ENCODE peak calls at places on chromosomes 4 and X, in eight cellular contexts. Y is fibroblast of lung, D is stomach, V is ovary, O is breast epithelium, H is uterus, Z is K562, G is mammary epithelial cell. L is an unnamed sample.
A peak's percentile ranks its signal among the peaks of the same experiment; 100 is the strongest.

GRCh38 chrX:41335590-41336331 is 1.8 kb downstream of the DDX3X start:
- DNase-seq in Z (no peak), G (peak; percentile 29), H (no peak), D (no peak), O (no peak), Y (peak; percentile 68), V (no peak), L (no peak)

GRCh38 chrX:37677765-37678164 is 7.8 kb upstream of the XK start:
- DNase-seq in Y (no peak), H (no peak), Z (no peak), D (no peak), O (no peak), V (no peak), G (no peak), L (no peak)

GRCh38 chr4:190020790-190021717 is 6.0 kb downstream of the FRG2 start:
- DNase-seq in H (no peak), G (peak; percentile 58), V (no peak), Y (peak; percentile 14), O (peak; percentile 32), D (peak; percentile 51), Z (peak; percentile 51), L (no peak)

GRCh38 chr4:88613417-88613875 is 21.2 kb downstream of the HERC3 start:
- DNase-seq in O (no peak), V (no peak), Z (no peak), G (no peak), Y (peak; percentile 18), H (no peak), D (no peak), L (no peak)

GRCh38 chr4:19155568-19155967 is 1096.1 kb upstream of the SLIT2 start:
- DNase-seq in H (no peak), Z (no peak), G (no peak), D (no peak), Y (no peak), V (no peak), O (no peak), L (no peak)

GRCh38 chrX:47958943-47959342 is 44.8 kb downstream of the ZNF182 start:
- DNase-seq in H (no peak), O (no peak), Y (no peak), Z (peak; percentile 11), V (no peak), D (no peak), G (no peak), L (peak; percentile 4)

GRCh38 chr4:177479063-177479462 is 36.8 kb upstream of the AGA start:
- DNase-seq in O (no peak), D (no peak), Y (no peak), H (no peak), V (no peak), G (no peak), Z (no peak), L (no peak)

GRCh38 chr4:94577136-94577535 is 125.4 kb downstream of the PDLIM5 start:
- DNase-seq in D (no peak), H (peak; percentile 69), Y (peak; percentile 88), V (peak; percentile 70), Z (no peak), G (no peak), O (peak; percentile 37), L (no peak)

GRCh38 chr4:37674446-37674845 is 11.7 kb downstream of the RELL1 start:
- DNase-seq in Z (no peak), O (no peak), Y (no peak), H (no peak), G (no peak), D (no peak), V (no peak), L (no peak)

GRCh38 chrX:107537815-107538214 is 88.4 kb downstream of the FRMPD3 start:
- DNase-seq in O (no peak), H (no peak), Y (peak; percentile 30), V (no peak), D (peak; percentile 26), Z (peak; percentile 43), G (peak; percentile 27), L (no peak)

GRCh38 chrX:29687687-29688086 is 527.7 kb upstream of the MAGEB2 start:
- DNase-seq in G (peak; percentile 49), O (no peak), D (no peak), V (no peak), Z (no peak), Y (peak; percentile 69), H (no peak), L (no peak)

GRCh38 chrX:54807524-54808108 is at the start of gene MAGED2:
- DNase-seq in V (peak; percentile 57), D (no peak), G (no peak), H (peak; percentile 34), Y (peak; percentile 34), O (no peak), Z (peak; percentile 25), L (peak; percentile 9)

GRCh38 chrX:17621566-17622270 is 115.6 kb upstream of the SCML1 start:
- DNase-seq in H (no peak), Z (no peak), G (no peak), Y (peak; percentile 40), D (no peak), O (no peak), V (no peak), L (no peak)
- H3K4me3 ChIP-seq in H (no peak overlapping the region), Z (no peak overlapping the region), G (no peak overlapping the region), Y (no peak overlapping the region), D (no peak overlapping the region), O (no peak overlapping the region), V (no peak overlapping the region), L (no peak overlapping the region)

GRCh38 chr4:101178731-101179130 is 168.6 kb downstream of the PPP3CA start:
- DNase-seq in D (no peak), G (no peak), Y (peak; percentile 82), Z (no peak), H (no peak), O (no peak), V (no peak), L (no peak)

GRCh38 chr4:101184668-101185067 is 162.7 kb downstream of the PPP3CA start:
- DNase-seq in G (no peak), H (no peak), Z (no peak), D (no peak), O (no peak), V (no peak), Y (no peak), L (no peak)

GRCh38 chr4:101186558-101187184 is 160.7 kb downstream of the PPP3CA start:
- DNase-seq in V (no peak), O (no peak), Z (no peak), Y (no peak), H (no peak), G (no peak), D (no peak), L (no peak)

GRCh38 chr4:101183658-101184373 is 163.5 kb downstream of the PPP3CA start:
- DNase-seq in G (peak; percentile 77), H (no peak), Z (no peak), Y (peak; percentile 53), O (no peak), D (no peak), V (no peak), L (no peak)

DNA sequence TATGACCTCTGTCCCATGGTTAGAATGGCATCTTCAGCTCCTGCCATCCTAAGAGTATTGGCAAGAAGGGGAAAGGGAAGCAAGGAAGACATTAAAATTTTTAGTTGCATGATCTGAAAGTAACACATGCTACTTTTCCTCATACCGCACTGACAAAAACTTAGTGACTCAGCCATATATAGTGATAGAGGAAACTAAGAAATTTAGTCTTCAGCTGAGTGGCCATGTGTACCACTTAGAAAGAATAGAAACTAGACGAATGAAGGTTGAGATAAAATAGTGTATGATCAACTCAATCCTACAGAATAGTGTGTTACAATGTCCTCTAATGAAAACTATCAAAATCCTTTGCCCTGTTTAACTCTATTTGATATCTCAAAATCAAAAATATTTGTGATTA is 164.1 kb downstream of the PPP3CA start:
- DNase-seq in D (no peak), G (no peak), O (no peak), Y (no peak), V (no peak), H (no peak), Z (no peak), L (no peak)
- H3K4me1 ChIP-seq in D (peaks cover 15% of the 10 kb centered on the region), G (peaks cover 12% of the 10 kb centered on the region), O (no peaks in the 10 kb centered on the region), Y (peaks cover 2% of the 10 kb centered on the region), V (no peaks in the 10 kb centered on the region), H (no peaks in the 10 kb centered on the region), Z (no peaks in the 10 kb centered on the region), L (no peaks in the 10 kb centered on the region)

GRCh38 chr4:5191831-5192230 is 140.6 kb downstream of the STK32B start:
- DNase-seq in Y (no peak), D (no peak), Z (no peak), G (no peak), H (no peak), V (no peak), O (no peak), L (no peak)
- H3K27me3 ChIP-seq in Y (no peaks in the 10 kb centered on the region), D (no peaks in the 10 kb centered on the region), Z (peaks cover 41% of the 10 kb centered on the region), G (no peaks in the 10 kb centered on the region), H (no peaks in the 10 kb centered on the region), V (no peaks in the 10 kb centered on the region), O (no peaks in the 10 kb centered on the region), L (no peaks in the 10 kb centered on the region)

GRCh38 chr4:8270418-8270771 is 841 bp downstream of the HTRA3 start:
- DNase-seq in Y (no peak), G (no peak), D (no peak), H (no peak), O (no peak), Z (no peak), V (no peak), L (no peak)
- H3K4me3 ChIP-seq in Y (no peak overlapping the region), G (no peak overlapping the region), D (peak overlapping the region; percentile 48), H (peak overlapping the region; percentile 23), O (peak overlapping the region; percentile 62), Z (no peak overlapping the region), V (peak overlapping the region; percentile 55), L (no peak overlapping the region)

DNA sequence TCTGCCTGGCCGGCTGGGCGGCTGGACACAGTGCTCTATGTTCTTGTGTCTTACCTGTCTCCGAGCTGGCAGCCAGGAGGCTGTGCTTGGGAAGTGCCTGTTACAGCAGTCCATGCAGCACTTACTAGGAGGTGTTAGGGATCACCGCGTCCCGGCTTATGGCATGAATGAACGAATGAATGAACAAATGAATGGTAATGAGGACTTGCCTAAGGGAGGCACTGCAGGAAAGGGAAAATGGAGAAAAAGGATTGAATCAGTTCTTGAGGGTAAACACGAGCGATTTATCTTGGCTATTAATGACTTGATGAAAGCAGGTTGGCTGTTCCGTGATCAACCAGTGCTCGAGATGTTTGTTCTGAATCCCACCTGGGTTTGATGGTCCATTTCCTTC is 31.1 kb downstream of the TBC1D14 start:
- DNase-seq in O (no peak), Z (no peak), G (no peak), V (no peak), D (no peak), Y (no peak), H (no peak), L (no peak)
- H3K4me1 ChIP-seq in O (peaks cover 9% of the 10 kb centered on the region), Z (peaks cover 36% of the 10 kb centered on the region), G (peaks cover 28% of the 10 kb centered on the region), V (peaks cover 12% of the 10 kb centered on the region), D (peaks cover 92% of the 10 kb centered on the region), Y (peaks cover 12% of the 10 kb centered on the region), H (no peaks in the 10 kb centered on the region), L (peaks cover 50% of the 10 kb centered on the region)